ENCODE peak calls at places on chromosomes 3 and 15, in six cellular contexts. One of them, this sample, is unnamed.

GRCh38 chr3:24493951-24494615 is 567 bp downstream of the THRB start:
- DNase-seq in cerebellar cortex: peak; percentile 5
- DNase-seq in adrenal gland: peak; percentile 78
- DNase-seq in stimulated activated CD8-positive, alpha-beta memory T cell treated with anti-CD3 and anti-CD28 coated beads, Interleukin-7, amount 100 ng/mL, for 4 hours: no peak
- DNase-seq in NCI-H1092: no peak
- DNase-seq in heart right ventricle: peak; percentile 81
- DNase-seq in this sample: peak; percentile 13

GRCh38 chr15:43209059-43209824 is 11.6 kb downstream of the EPB42 start:
- DNase-seq in cerebellar cortex: no peak
- DNase-seq in adrenal gland: no peak
- DNase-seq in stimulated activated CD8-positive, alpha-beta memory T cell treated with anti-CD3 and anti-CD28 coated beads, Interleukin-7, amount 100 ng/mL, for 4 hours: no peak
- DNase-seq in NCI-H1092: no peak
- DNase-seq in heart right ventricle: no peak
- DNase-seq in this sample: no peak

GRCh38 chr3:141955163-141955562 is 78.7 kb downstream of the ATP1B3 start:
- DNase-seq in cerebellar cortex: no peak
- DNase-seq in adrenal gland: no peak
- DNase-seq in stimulated activated CD8-positive, alpha-beta memory T cell treated with anti-CD3 and anti-CD28 coated beads, Interleukin-7, amount 100 ng/mL, for 4 hours: no peak
- DNase-seq in NCI-H1092: no peak
- DNase-seq in heart right ventricle: no peak
- DNase-seq in this sample: no peak

GRCh38 chr3:151838574-151839312 is 24.8 kb downstream of the AADAC start:
- DNase-seq in cerebellar cortex: peak; percentile 65
- DNase-seq in adrenal gland: peak; percentile 67
- DNase-seq in stimulated activated CD8-positive, alpha-beta memory T cell treated with anti-CD3 and anti-CD28 coated beads, Interleukin-7, amount 100 ng/mL, for 4 hours: peak; percentile 1
- DNase-seq in NCI-H1092: peak; percentile 54
- DNase-seq in heart right ventricle: peak; percentile 70
- DNase-seq in this sample: peak; percentile 71

GRCh38 chr3:172708905-172709775 is 1.7 kb downstream of the NCEH1 start:
- DNase-seq in cerebellar cortex: no peak
- DNase-seq in adrenal gland: no peak
- DNase-seq in stimulated activated CD8-positive, alpha-beta memory T cell treated with anti-CD3 and anti-CD28 coated beads, Interleukin-7, amount 100 ng/mL, for 4 hours: no peak
- DNase-seq in NCI-H1092: no peak
- DNase-seq in heart right ventricle: no peak
- DNase-seq in this sample: no peak

GRCh38 chr15:67103432-67103831 is 38.0 kb downstream of the SMAD3 start:
- DNase-seq in cerebellar cortex: no peak
- DNase-seq in adrenal gland: no peak
- DNase-seq in stimulated activated CD8-positive, alpha-beta memory T cell treated with anti-CD3 and anti-CD28 coated beads, Interleukin-7, amount 100 ng/mL, for 4 hours: no peak
- DNase-seq in NCI-H1092: no peak
- DNase-seq in heart right ventricle: no peak
- DNase-seq in this sample: no peak

GRCh38 chr3:46656778-46657556 is 36.5 kb downstream of the ALS2CL start:
- DNase-seq in cerebellar cortex: peak; percentile 42
- DNase-seq in adrenal gland: no peak
- DNase-seq in stimulated activated CD8-positive, alpha-beta memory T cell treated with anti-CD3 and anti-CD28 coated beads, Interleukin-7, amount 100 ng/mL, for 4 hours: no peak
- DNase-seq in NCI-H1092: peak; percentile 47
- DNase-seq in heart right ventricle: no peak
- DNase-seq in this sample: peak; percentile 13

GRCh38 chr3:69720824-69721223 is 18.4 kb upstream of the MITF start:
- DNase-seq in cerebellar cortex: no peak
- DNase-seq in adrenal gland: no peak
- DNase-seq in stimulated activated CD8-positive, alpha-beta memory T cell treated with anti-CD3 and anti-CD28 coated beads, Interleukin-7, amount 100 ng/mL, for 4 hours: no peak
- DNase-seq in NCI-H1092: no peak
- DNase-seq in heart right ventricle: no peak
- DNase-seq in this sample: no peak

GRCh38 chr15:36884404-36885335 is 215.7 kb downstream of the MEIS2 start:
- DNase-seq in cerebellar cortex: no peak
- DNase-seq in adrenal gland: no peak
- DNase-seq in stimulated activated CD8-positive, alpha-beta memory T cell treated with anti-CD3 and anti-CD28 coated beads, Interleukin-7, amount 100 ng/mL, for 4 hours: no peak
- DNase-seq in NCI-H1092: no peak
- DNase-seq in heart right ventricle: no peak
- DNase-seq in this sample: no peak

GRCh38 chr3:138444104-138444503 is 9.7 kb downstream of the ESYT3 start:
- DNase-seq in cerebellar cortex: no peak
- DNase-seq in adrenal gland: no peak
- DNase-seq in stimulated activated CD8-positive, alpha-beta memory T cell treated with anti-CD3 and anti-CD28 coated beads, Interleukin-7, amount 100 ng/mL, for 4 hours: no peak
- DNase-seq in NCI-H1092: no peak
- DNase-seq in heart right ventricle: no peak
- DNase-seq in this sample: no peak

GRCh38 chr3:160616721-160617120 is 51.4 kb upstream of the KPNA4 start:
- DNase-seq in cerebellar cortex: no peak
- DNase-seq in adrenal gland: no peak
- DNase-seq in stimulated activated CD8-positive, alpha-beta memory T cell treated with anti-CD3 and anti-CD28 coated beads, Interleukin-7, amount 100 ng/mL, for 4 hours: no peak
- DNase-seq in NCI-H1092: no peak
- DNase-seq in heart right ventricle: peak; percentile 12
- DNase-seq in this sample: no peak

GRCh38 chr15:92636950-92637481 is 18.6 kb downstream of the FAM174B start:
- DNase-seq in cerebellar cortex: no peak
- DNase-seq in adrenal gland: no peak
- DNase-seq in stimulated activated CD8-positive, alpha-beta memory T cell treated with anti-CD3 and anti-CD28 coated beads, Interleukin-7, amount 100 ng/mL, for 4 hours: no peak
- DNase-seq in NCI-H1092: no peak
- DNase-seq in heart right ventricle: peak; percentile 3
- DNase-seq in this sample: no peak

GRCh38 chr3:197196192-197196591 is 102.2 kb downstream of the DLG1 start:
- DNase-seq in cerebellar cortex: no peak
- DNase-seq in adrenal gland: no peak
- DNase-seq in stimulated activated CD8-positive, alpha-beta memory T cell treated with anti-CD3 and anti-CD28 coated beads, Interleukin-7, amount 100 ng/mL, for 4 hours: no peak
- DNase-seq in NCI-H1092: no peak
- DNase-seq in heart right ventricle: no peak
- DNase-seq in this sample: no peak

GRCh38 chr15:34853001-34853758 is 57.8 kb upstream of the ACTC1 start:
- DNase-seq in cerebellar cortex: no peak
- DNase-seq in adrenal gland: no peak
- DNase-seq in stimulated activated CD8-positive, alpha-beta memory T cell treated with anti-CD3 and anti-CD28 coated beads, Interleukin-7, amount 100 ng/mL, for 4 hours: no peak
- DNase-seq in NCI-H1092: no peak
- DNase-seq in heart right ventricle: no peak
- DNase-seq in this sample: peak; percentile 27

GRCh38 chr15:99009741-99010370 is 2.3 kb upstream of the PGPEP1L start:
- DNase-seq in cerebellar cortex: peak; percentile 67
- DNase-seq in adrenal gland: no peak
- DNase-seq in stimulated activated CD8-positive, alpha-beta memory T cell treated with anti-CD3 and anti-CD28 coated beads, Interleukin-7, amount 100 ng/mL, for 4 hours: no peak
- DNase-seq in NCI-H1092: no peak
- DNase-seq in heart right ventricle: no peak
- DNase-seq in this sample: no peak

GRCh38 chr3:184582583-184582982 is 21.0 kb downstream of the EPHB3 start:
- DNase-seq in cerebellar cortex: no peak
- DNase-seq in adrenal gland: peak; percentile 47
- DNase-seq in stimulated activated CD8-positive, alpha-beta memory T cell treated with anti-CD3 and anti-CD28 coated beads, Interleukin-7, amount 100 ng/mL, for 4 hours: no peak
- DNase-seq in NCI-H1092: no peak
- DNase-seq in heart right ventricle: peak; percentile 70
- DNase-seq in this sample: no peak

GRCh38 chr3:156174229-156174847 is 54.0 kb downstream of the KCNAB1 start:
- DNase-seq in cerebellar cortex: peak; percentile 81
- DNase-seq in adrenal gland: no peak
- DNase-seq in stimulated activated CD8-positive, alpha-beta memory T cell treated with anti-CD3 and anti-CD28 coated beads, Interleukin-7, amount 100 ng/mL, for 4 hours: no peak
- DNase-seq in NCI-H1092: no peak
- DNase-seq in heart right ventricle: no peak
- DNase-seq in this sample: no peak

This sample was measured in COR-L47.